ENCODE peak calls at places on chromosome 20, in seven cellular contexts. D, W, G, C, B, E and I are unnamed samples.

GRCh38 chr20:62296724-62297448 is 5.9 kb upstream of the ADRM1 start:
- DNase-seq in D (no peak), W (no peak), G (no peak), C (no peak), B (no peak), E (peak), I (no peak)

GRCh38 chr20:50930139-50931047 is 844 bp downstream of the ADNP start:
- DNase-seq in D (no peak), W (peak), G (no peak), C (peak), B (no peak), E (peak), I (peak)

GRCh38 chr20:47276856-47277541 is 79.5 kb downstream of the ZMYND8 start:
- DNase-seq in D (no peak), W (no peak), G (no peak), C (no peak), B (peak), E (no peak), I (no peak)

GRCh38 chr20:53011640-53012039 is 39.5 kb downstream of the TSHZ2 start:
- DNase-seq in D (no peak), W (no peak), G (no peak), C (no peak), B (no peak), E (no peak), I (no peak)

GRCh38 chr20:11608736-11609135 is 309.0 kb upstream of the BTBD3 start:
- DNase-seq in D (no peak), W (no peak), G (no peak), C (no peak), B (no peak), E (no peak), I (no peak)

GRCh38 chr20:3993109-3993508 is 22.2 kb downstream of the RNF24 start:
- DNase-seq in D (no peak), W (no peak), G (no peak), C (no peak), B (no peak), E (no peak), I (no peak)

GRCh38 chr20:37405351-37405897 is 59.5 kb downstream of the SRC start:
- DNase-seq in D (no peak), W (no peak), G (no peak), C (no peak), B (no peak), E (no peak), I (no peak)

GRCh38 chr20:21862958-21863357 is 157.5 kb downstream of the PAX1 start:
- DNase-seq in D (no peak), W (no peak), G (no peak), C (no peak), B (no peak), E (no peak), I (no peak)

GRCh38 chr20:17963114-17963897 is 5.3 kb downstream of the SNX5 start:
- DNase-seq in D (no peak), W (no peak), G (no peak), C (no peak), B (no peak), E (no peak), I (no peak)

GRCh38 chr20:51368461-51369211 is 173.9 kb downstream of the NFATC2 start:
- DNase-seq in D (no peak), W (no peak), G (no peak), C (no peak), B (no peak), E (no peak), I (no peak)

GRCh38 chr20:32516985-32517873 is 67.9 kb downstream of the NOL4L start:
- DNase-seq in D (no peak), W (no peak), G (no peak), C (no peak), B (no peak), E (no peak), I (no peak)

GRCh38 chr20:23536601-23537000 is 31.7 kb downstream of the CST9L start:
- DNase-seq in D (no peak), W (no peak), G (no peak), C (no peak), B (no peak), E (no peak), I (no peak)